ENCODE peak calls at places on chromosomes 4 and X, in seven cellular contexts. Z, S, Q, R, N, G and L are unnamed samples. For H3K4me1, the result is how much of the 10 kb centered on the place peaks cover.

GRCh38 chr4:8762951-8763735 is 108.5 kb downstream of the HMX1 start:
- DNase-seq in N (no peak), R (no peak), Z (no peak), G (no peak), S (no peak), Q (peak), L (no peak)

GRCh38 chr4:2295535-2296442 is 33.9 kb upstream of the MXD4 start:
- DNase-seq in Z (no peak), Q (no peak), N (no peak), R (no peak), S (no peak), G (no peak), L (no peak)

GRCh38 chr4:77092832-77093800 is 17.3 kb upstream of the CCNI start:
- DNase-seq in G (no peak), S (peak), N (no peak), Z (no peak), Q (no peak), R (peak), L (no peak)

GRCh38 chrX:116290359-116290758 is 119.8 kb downstream of the AGTR2 start:
- DNase-seq in Q (no peak), G (no peak), S (no peak), R (no peak), Z (no peak), N (no peak), L (no peak)

GRCh38 chrX:69415698-69416097 is 88.4 kb upstream of the NALF2 start:
- DNase-seq in S (no peak), Z (no peak), G (no peak), N (no peak), Q (no peak), R (no peak), L (no peak)

GRCh38 chr4:176320340-176320975 is 692 bp downstream of the SPCS3 start:
- DNase-seq in G (peak), Q (peak), N (peak), S (peak), R (peak), Z (peak), L (peak)

GRCh38 chr4:72325215-72325614 is 243.8 kb downstream of the ADAMTS3 start:
- DNase-seq in N (peak), S (peak), Z (no peak), R (no peak), Q (no peak), G (no peak), L (no peak)

GRCh38 chrX:133880032-133880443 is 105.4 kb downstream of the GPC3 start:
- DNase-seq in N (no peak), S (no peak), Z (no peak), G (no peak), R (no peak), Q (no peak), L (peak)

GRCh38 chrX:13293700-13294099 is 26.2 kb downstream of the ATXN3L start:
- DNase-seq in R (no peak), G (no peak), Z (no peak), S (no peak), N (peak), Q (no peak), L (no peak)

GRCh38 chr4:168432419-168433146 is 47.7 kb downstream of the DDX60L start:
- DNase-seq in R (no peak), Q (no peak), S (no peak), G (no peak), Z (no peak), N (no peak), L (peak)

GRCh38 chr4:15303052-15303641 is 124.7 kb upstream of the C1QTNF7 start:
- DNase-seq in S (peak), G (no peak), N (peak), Z (no peak), R (peak), Q (no peak), L (no peak)

GRCh38 chr4:128796934-128797333 is 12.6 kb upstream of the JADE1 start:
- DNase-seq in N (no peak), G (no peak), S (peak), Z (peak), R (no peak), Q (no peak), L (no peak)

GRCh38 chr4:154030747-154031146 is 241.9 kb upstream of the SFRP2 start:
- DNase-seq in N (peak), Q (no peak), G (no peak), S (peak), Z (no peak), R (no peak), L (no peak)

GRCh38 chrX:45011131-45011530 is 138.1 kb downstream of the KDM6A start:
- DNase-seq in S (peak), R (peak), G (no peak), Z (no peak), Q (no peak), N (peak), L (no peak)

GRCh38 chr4:71290074-71290473 is 48.7 kb upstream of the SLC4A4 start:
- DNase-seq in S (peak), Q (no peak), Z (no peak), G (no peak), R (no peak), N (peak), L (no peak)

GRCh38 chrX:74371823-74372222 is 49.5 kb upstream of the SLC16A2 start:
- DNase-seq in Z (no peak), Q (no peak), G (no peak), R (no peak), N (peak), S (peak), L (no peak)

GRCh38 chrX:115259238-115259875 is 25.5 kb upstream of the LRCH2 start:
- DNase-seq in R (peak), Z (no peak), N (peak), Q (no peak), S (peak), G (no peak), L (no peak)

GRCh38 chrX:119417376-119417775 is 18.2 kb downstream of the SLC25A43 start:
- DNase-seq in N (no peak), G (no peak), R (no peak), S (no peak), Q (no peak), Z (no peak), L (no peak)

GRCh38 chr4:159481936-159482335 is 379.1 kb downstream of the RAPGEF2 start:
- DNase-seq in Q (no peak), R (no peak), Z (no peak), N (no peak), G (no peak), S (no peak), L (no peak)

GRCh38 chrX:19593684-19594083 is 78.4 kb upstream of the MAP3K15 start:
- DNase-seq in Q (no peak), Z (no peak), N (peak), R (peak), S (peak), G (no peak), L (peak)

GRCh38 chr4:38670939-38671593 is 7.1 kb downstream of the KLF3 start:
- DNase-seq in N (no peak), Z (peak), G (peak), Q (no peak), S (peak), R (no peak), L (no peak)

GRCh38 chr4:115844180-115844579 is 730.8 kb upstream of the NDST4 start:
- DNase-seq in Z (no peak), Q (no peak), G (no peak), R (no peak), S (no peak), N (no peak), L (no peak)

GRCh38 chr4:15506464-15506863 is 36.8 kb downstream of the CC2D2A start:
- DNase-seq in Q (no peak), N (no peak), G (no peak), R (peak), Z (no peak), S (peak), L (no peak)

GRCh38 chr4:60724623-60725022 is 475.5 kb upstream of the ADGRL3 start:
- DNase-seq in Q (no peak), S (peak), N (peak), R (peak), Z (no peak), G (no peak), L (no peak)

GRCh38 chr4:1998296-1998695 is 10.5 kb downstream of the NELFA start:
- DNase-seq in N (no peak), Z (no peak), S (no peak), Q (no peak), G (no peak), R (no peak), L (no peak)

GRCh38 chr4:123312951-123313592 is 83.5 kb upstream of the SPRY1 start:
- DNase-seq in R (no peak), Z (no peak), Q (no peak), S (no peak), G (no peak), N (no peak), L (no peak)

GRCh38 chr4:110615366-110616161 is 7.3 kb downstream of the PITX2 start:
- DNase-seq in G (no peak), S (no peak), Z (no peak), N (no peak), Q (no peak), R (no peak), L (no peak)

GRCh38 chr4:110613710-110614109 is 9.2 kb downstream of the PITX2 start:
- DNase-seq in S (no peak), N (no peak), Z (no peak), G (no peak), Q (no peak), R (no peak), L (no peak)

GRCh38 chr4:110614173-110614948 is 8.5 kb downstream of the PITX2 start:
- DNase-seq in G (no peak), S (no peak), N (no peak), R (no peak), Q (no peak), Z (no peak), L (no peak)

GRCh38 chr4:110616162-110617062 is 6.5 kb downstream of the PITX2 start:
- DNase-seq in Z (no peak), S (no peak), G (no peak), R (no peak), N (no peak), Q (no peak), L (no peak)

GRCh38 chr4:110614981-110615365 is 7.9 kb downstream of the PITX2 start:
- DNase-seq in N (no peak), G (no peak), Z (no peak), R (no peak), S (no peak), Q (no peak), L (no peak)
- H3K4me1 ChIP-seq in N (under half), G (under half), Z (under half), R (under half), S (under half), Q (under half), L (under half)

DNA sequence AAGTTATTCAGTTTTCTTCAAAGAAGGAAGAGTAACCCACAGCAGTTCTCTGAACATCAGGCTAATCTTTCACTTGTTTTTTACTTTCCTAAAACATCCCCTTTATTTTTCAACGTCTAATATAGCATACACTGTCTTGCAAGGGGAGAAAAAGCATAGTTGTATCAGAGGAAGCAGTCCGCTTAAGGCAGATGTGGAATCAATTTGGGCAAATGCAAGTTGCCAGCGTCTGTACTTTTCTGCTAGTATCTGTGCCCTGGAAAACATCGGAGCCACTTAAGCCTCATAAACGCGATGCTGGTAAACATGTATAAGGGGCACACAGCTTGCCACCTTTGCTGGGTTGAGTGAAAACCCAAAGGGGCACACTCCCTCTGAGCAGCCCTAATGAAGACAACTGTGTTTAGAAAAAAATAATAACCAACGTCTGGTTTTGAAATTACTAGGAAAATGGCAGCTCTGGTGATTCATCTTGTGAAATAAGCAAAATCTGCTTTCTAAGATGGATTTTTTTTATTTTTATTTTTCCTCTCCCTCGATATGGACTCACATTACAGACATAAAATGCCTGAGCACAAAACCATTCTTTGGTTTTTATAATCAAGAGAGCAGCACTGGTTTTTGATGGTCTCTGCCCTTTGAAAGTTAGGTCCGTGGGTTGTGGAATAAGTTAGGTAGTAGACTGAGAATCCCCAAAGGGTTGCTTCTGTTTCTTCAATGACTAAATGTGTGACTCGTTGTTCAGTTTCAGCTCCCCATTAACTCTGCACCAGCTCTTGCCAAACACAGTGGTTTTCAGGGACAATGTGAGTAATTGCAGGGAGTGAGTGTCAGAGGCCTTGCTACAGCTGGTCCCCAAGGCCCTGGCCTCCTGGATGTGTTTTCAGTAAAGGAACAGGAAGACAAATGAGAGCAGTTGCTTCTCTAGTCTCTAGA is 24.5 kb downstream of the SMIM20 start:
- DNase-seq in N (peak), Z (no peak), S (peak), G (no peak), R (peak), Q (no peak), L (peak)
- H3K4me3 ChIP-seq in N (peak), Z (no peak), S (peak), G (no peak), R (no peak), Q (no peak), L (no peak)

GRCh38 chr4:53748328-53748772 is 157.1 kb upstream of the LNX1 start:
- DNase-seq in Q (peak), G (no peak), R (no peak), Z (no peak), N (no peak), S (no peak), L (peak)

GRCh38 chr4:53747401-53747800 is 156.1 kb upstream of the LNX1 start:
- DNase-seq in Q (no peak), G (no peak), Z (no peak), N (no peak), R (no peak), S (no peak), L (no peak)

DNA sequence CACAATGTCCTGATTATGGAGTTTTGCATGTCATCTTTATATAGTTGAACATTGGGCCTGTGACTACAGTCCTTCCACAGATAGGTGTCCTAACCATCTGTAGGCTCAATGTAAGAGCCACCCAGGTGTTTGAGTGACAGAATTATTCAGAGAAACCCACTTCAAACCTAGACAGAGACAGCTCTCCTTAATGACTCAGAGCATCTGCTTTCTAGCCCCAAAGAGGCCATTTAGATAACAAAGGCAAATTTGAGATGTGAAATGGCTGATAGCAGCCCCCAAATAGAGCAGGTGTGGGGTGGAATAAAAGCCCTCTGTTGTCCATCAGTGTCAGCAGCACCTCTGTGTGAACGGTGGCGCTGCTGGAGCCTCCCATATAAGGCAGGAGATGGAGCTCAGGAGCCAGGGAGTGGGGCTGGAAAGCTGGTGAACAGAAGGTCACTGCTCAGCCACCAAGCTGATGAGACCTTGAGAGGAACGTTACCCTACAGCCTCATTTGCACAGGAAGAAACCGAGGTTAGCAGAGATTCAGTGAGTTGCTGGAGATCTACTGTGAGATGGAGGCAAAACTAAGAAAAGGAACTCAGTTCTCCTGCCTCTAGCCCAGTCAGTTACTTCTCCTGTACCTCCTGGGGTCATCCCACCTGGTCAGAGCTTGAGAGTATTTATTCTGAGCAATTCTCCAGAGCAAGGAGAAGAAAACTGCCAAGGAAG is 153.3 kb upstream of the LNX1 start:
- DNase-seq in Z (no peak), G (no peak), N (no peak), R (no peak), S (no peak), Q (no peak), L (peak)
- H3K4me1 ChIP-seq in Z (under half), G (under half), N (under half), R (under half), S (under half), Q (under half), L (under half)

GRCh38 chrX:25012793-25013592 is 2.8 kb downstream of the ARX start:
- DNase-seq in N (no peak), R (no peak), G (no peak), Z (no peak), S (peak), Q (no peak), L (no peak)
- H3K4me3 ChIP-seq in N (peak), R (peak), G (no peak), Z (peak), S (no peak), Q (no peak), L (no peak)